ENCODE peak calls at places on chromosome 2, in four cellular contexts. E, Y, A and P are unnamed samples.

GRCh38 chr2:209988010-209988409 is 14.4 kb upstream of the RPE start:
- DNase-seq in E (no peak), Y (no peak), A (no peak), P (no peak)

GRCh38 chr2:196293751-196294486 is 122.5 kb upstream of the STK17B start:
- DNase-seq in E (no peak), Y (no peak), A (no peak), P (no peak)

GRCh38 chr2:108918941-108919341 is 70.1 kb downstream of the EDAR start:
- DNase-seq in E (no peak), Y (no peak), A (no peak), P (no peak)

GRCh38 chr2:129883121-129883520 is 96.3 kb upstream of the RAB6C start:
- DNase-seq in E (no peak), Y (no peak), A (no peak), P (no peak)

GRCh38 chr2:130912471-130912870 is 75.8 kb downstream of the ARHGEF4 start:
- DNase-seq in E (no peak), Y (no peak), A (no peak), P (peak; percentile 74)

GRCh38 chr2:176092270-176093144 is at the start of gene HOXD13:
- DNase-seq in E (no peak), Y (no peak), A (peak; percentile 34), P (no peak)

GRCh38 chr2:173657996-173658717 is 303.5 kb downstream of the CDCA7 start:
- DNase-seq in E (peak; percentile 26), Y (no peak), A (no peak), P (no peak)

GRCh38 chr2:60353406-60353800 is 200.1 kb downstream of the BCL11A start:
- DNase-seq in E (no peak), Y (no peak), A (no peak), P (peak; percentile 78)

GRCh38 chr2:127584516-127585033 is 49.1 kb downstream of the MYO7B start:
- DNase-seq in E (no peak), Y (peak; percentile 4), A (no peak), P (no peak)

GRCh38 chr2:196256585-196256984 is 85.2 kb upstream of the STK17B start:
- DNase-seq in E (no peak), Y (no peak), A (no peak), P (no peak)

GRCh38 chr2:157751462-157752058 is 122.9 kb upstream of the ACVR1C start:
- DNase-seq in E (peak; percentile 22), Y (no peak), A (no peak), P (no peak)

GRCh38 chr2:70730730-70731129 is 37.3 kb downstream of the ADD2 start:
- DNase-seq in E (no peak), Y (no peak), A (no peak), P (no peak)

GRCh38 chr2:167331636-167332232 is 443.5 kb downstream of the XIRP2 start:
- DNase-seq in E (peak; percentile 11), Y (no peak), A (no peak), P (no peak)

GRCh38 chr2:12714391-12715221 is 2.1 kb upstream of the TRIB2 start:
- DNase-seq in E (no peak), Y (no peak), A (no peak), P (peak; percentile 90)

GRCh38 chr2:107588960-107589542 is 237.6 kb upstream of the RGPD4 start:
- DNase-seq in E (no peak), Y (no peak), A (no peak), P (no peak)

GRCh38 chr2:138237657-138238384 is 263.7 kb upstream of the SPOPL start:
- DNase-seq in E (no peak), Y (no peak), A (no peak), P (no peak)

GRCh38 chr2:74226648-74227213 is 28.3 kb downstream of the MTHFD2 start:
- DNase-seq in E (no peak), Y (no peak), A (no peak), P (no peak)

DNA sequence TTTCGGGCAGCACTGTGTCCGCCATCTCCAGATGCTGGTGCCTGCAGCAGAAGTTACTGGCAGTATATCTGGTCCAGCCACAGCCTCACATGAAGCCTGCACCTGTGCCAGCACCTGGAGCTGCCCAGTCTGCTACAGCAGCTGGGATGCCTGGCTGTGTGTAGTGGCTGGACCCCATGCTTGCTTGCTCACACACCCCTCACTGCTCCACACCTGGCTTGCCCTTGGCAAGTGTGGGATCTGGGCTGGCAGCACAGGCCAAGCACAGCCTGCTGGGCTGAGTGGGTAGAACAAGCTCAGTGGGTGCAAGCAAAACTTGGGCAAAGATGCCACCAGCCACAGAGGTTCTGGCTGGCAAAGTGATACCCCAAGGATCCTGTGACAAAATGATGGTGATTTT is 209.4 kb upstream of the RASGRP3 start:
- DNase-seq in E (no peak), Y (no peak), A (no peak), P (no peak)
- TF ChIP-seq CTCF in E (no peak), Y (no peak), A (no peak), P (no peak)

DNA sequence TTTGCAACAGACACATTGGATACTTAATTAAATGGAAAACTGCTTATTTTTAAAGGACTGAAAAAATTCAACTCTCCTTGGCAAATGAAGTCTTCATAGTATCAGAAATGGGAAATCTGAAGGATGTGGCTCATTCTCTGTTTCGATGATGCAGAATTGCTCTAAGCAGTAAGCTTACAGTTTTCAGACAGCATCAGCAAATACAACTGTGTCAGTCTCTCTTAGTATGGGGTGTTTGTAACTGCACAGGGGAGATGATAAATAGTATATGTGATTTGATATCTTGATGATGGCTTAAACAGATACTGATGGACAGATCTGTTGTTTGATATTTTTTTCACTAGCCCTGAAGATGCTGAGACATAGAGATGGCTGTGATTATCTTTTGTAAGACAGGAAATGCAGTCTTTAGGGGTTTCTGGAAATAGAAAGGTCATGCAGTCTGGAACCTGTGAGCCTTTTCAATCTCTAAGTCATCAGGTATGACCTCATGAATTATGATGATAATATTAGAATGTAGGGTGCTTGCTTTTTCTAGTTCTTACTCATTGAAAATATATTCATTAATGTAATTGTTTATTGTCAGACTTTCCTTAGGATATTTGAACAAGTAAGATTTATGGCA is 84.2 kb downstream of the SLC4A10 start:
- DNase-seq in E (no peak), Y (no peak), A (no peak), P (no peak)
- TF ChIP-seq POLR2AphosphoS5 in E (no peak), Y (no peak), A (no peak), P (no peak)

GRCh38 chr2:64263315-64263714 is 119.1 kb upstream of the PELI1 start:
- DNase-seq in E (no peak), Y (no peak), A (no peak), P (no peak)

GRCh38 chr2:64260093-64260808 is 116.0 kb upstream of the PELI1 start:
- DNase-seq in E (no peak), Y (no peak), A (no peak), P (no peak)

GRCh38 chr2:64260817-64261216 is 116.6 kb upstream of the PELI1 start:
- DNase-seq in E (no peak), Y (peak; percentile 87), A (peak; percentile 72), P (no peak)

GRCh38 chr2:64262816-64263215 is 118.6 kb upstream of the PELI1 start:
- DNase-seq in E (no peak), Y (no peak), A (no peak), P (no peak)

DNA sequence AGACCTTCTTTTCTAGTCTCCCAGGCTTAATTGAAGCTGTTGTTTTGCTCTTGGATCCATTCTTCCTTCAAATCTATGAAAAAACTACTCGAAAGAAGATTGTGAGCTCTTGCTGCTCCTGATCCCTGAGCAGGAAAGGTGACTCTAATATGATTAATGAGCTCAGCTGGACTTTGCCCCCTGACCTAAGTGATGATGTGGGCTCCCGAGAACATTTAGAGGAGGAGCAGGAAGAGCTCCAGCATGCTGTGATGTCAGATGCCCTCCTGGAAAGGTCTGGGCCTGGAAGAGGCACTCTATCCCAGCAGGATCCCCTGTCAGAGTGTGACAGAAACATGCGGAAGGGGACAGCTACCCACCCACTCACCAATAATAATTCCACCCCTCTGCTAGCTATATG is 117.8 kb upstream of the PELI1 start:
- DNase-seq in E (peak; percentile 56), Y (no peak), A (no peak), P (no peak)
- TF ChIP-seq POLR2A in E (no peak), Y (no peak), A (no peak), P (no peak)

GRCh38 chr2:32856891-32857290 is 89.9 kb upstream of the LTBP1 start:
- DNase-seq in E (no peak), Y (no peak), A (no peak), P (no peak)

GRCh38 chr2:32849456-32850194 is 97.1 kb upstream of the LTBP1 start:
- DNase-seq in E (no peak), Y (no peak), A (no peak), P (no peak)

GRCh38 chr2:32851777-32852439 is 94.8 kb upstream of the LTBP1 start:
- DNase-seq in E (no peak), Y (no peak), A (no peak), P (no peak)

GRCh38 chr2:32847734-32848133 is 99.0 kb upstream of the LTBP1 start:
- DNase-seq in E (no peak), Y (no peak), A (no peak), P (no peak)

DNA sequence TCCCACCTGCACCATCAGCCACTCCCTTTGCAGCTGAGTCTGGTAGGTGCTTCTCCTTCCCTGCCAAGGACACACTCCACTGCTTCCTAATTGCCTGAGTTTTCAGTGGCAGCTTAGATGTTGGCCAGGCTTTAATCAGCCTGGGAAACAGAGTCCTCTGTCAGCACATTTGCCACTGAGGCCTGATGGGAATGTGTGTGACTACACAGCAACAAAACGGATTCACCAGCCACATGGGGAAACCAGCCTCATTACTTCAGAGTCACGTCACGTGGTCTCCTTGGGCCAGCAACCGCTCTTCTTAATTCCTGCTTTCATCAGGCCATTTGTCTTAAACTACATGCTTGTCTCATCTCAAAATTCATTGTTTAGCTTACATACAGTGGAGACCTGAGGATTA is 93.9 kb upstream of the LTBP1 start:
- DNase-seq in E (no peak), Y (no peak), A (no peak), P (no peak)
- TF ChIP-seq CTCF in E (no peak), Y (no peak), A (no peak), P (no peak)

DNA sequence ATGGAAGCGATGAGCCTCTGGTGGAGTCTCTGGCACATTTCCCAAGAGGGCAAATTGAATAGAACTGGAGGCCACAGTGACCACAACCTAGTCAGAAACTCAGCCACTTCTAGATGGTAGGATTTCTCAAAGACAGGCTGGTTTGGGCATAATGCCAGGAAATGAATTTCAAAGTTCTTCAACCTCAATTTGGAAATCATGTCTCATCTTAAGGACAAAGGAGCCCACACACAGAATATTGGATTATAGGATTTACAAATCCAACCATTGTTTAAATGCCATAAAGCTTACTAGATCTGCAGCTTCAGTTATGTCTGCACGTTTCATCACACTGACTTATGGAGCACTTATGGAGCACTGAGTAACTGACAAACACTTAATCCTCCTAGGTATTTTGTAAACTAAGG is 132.1 kb downstream of the COL6A3 start:
- DNase-seq in E (no peak), Y (no peak), A (no peak), P (no peak)
- TF ChIP-seq POLR2AphosphoS5 in E (no peak), Y (no peak), A (no peak), P (no peak)